ENCODE peak calls at places on chromosomes 12 and 14, in seven cellular contexts. One of them, this sample, is unnamed.

GRCh38 chr14:104974146-104974541 is 4.0 kb downstream of the AHNAK2 start:
- DNase-seq in glutamatergic neuron: peak
- DNase-seq in GM19239: no peak
- DNase-seq in ovary: no peak
- DNase-seq in NT2/D1: no peak
- DNase-seq in SK-MEL-5: no peak
- DNase-seq in RPMI7951: no peak
- DNase-seq in this sample: no peak

GRCh38 chr14:30657606-30658163 is 35.6 kb downstream of the SCFD1 start:
- DNase-seq in NT2/D1: no peak
- DNase-seq in RPMI7951: no peak
- DNase-seq in GM19239: no peak
- DNase-seq in ovary: no peak
- DNase-seq in SK-MEL-5: peak
- DNase-seq in glutamatergic neuron: no peak
- DNase-seq in this sample: no peak

GRCh38 chr12:68432622-68433021 is 100.5 kb upstream of the MDM1 start:
- DNase-seq in SK-MEL-5: no peak
- DNase-seq in NT2/D1: no peak
- DNase-seq in GM19239: no peak
- DNase-seq in ovary: no peak
- DNase-seq in glutamatergic neuron: no peak
- DNase-seq in RPMI7951: no peak
- DNase-seq in this sample: no peak

GRCh38 chr14:90555126-90556049 is 158.6 kb downstream of the CALM1 start:
- DNase-seq in NT2/D1: no peak
- DNase-seq in GM19239: no peak
- DNase-seq in SK-MEL-5: no peak
- DNase-seq in RPMI7951: no peak
- DNase-seq in ovary: no peak
- DNase-seq in glutamatergic neuron: no peak
- DNase-seq in this sample: no peak

GRCh38 chr14:80787876-80788275 is 153.7 kb downstream of the CEP128 start:
- DNase-seq in GM19239: no peak
- DNase-seq in ovary: no peak
- DNase-seq in SK-MEL-5: no peak
- DNase-seq in glutamatergic neuron: no peak
- DNase-seq in RPMI7951: peak
- DNase-seq in NT2/D1: no peak
- DNase-seq in this sample: no peak

GRCh38 chr12:85920324-85920947 is 46.3 kb downstream of the NTS start:
- DNase-seq in glutamatergic neuron: no peak
- DNase-seq in GM19239: no peak
- DNase-seq in SK-MEL-5: peak
- DNase-seq in ovary: no peak
- DNase-seq in NT2/D1: peak
- DNase-seq in RPMI7951: peak
- DNase-seq in this sample: peak

GRCh38 chr12:116186482-116187157 is 90.9 kb downstream of the MED13L start:
- DNase-seq in RPMI7951: no peak
- DNase-seq in SK-MEL-5: no peak
- DNase-seq in NT2/D1: no peak
- DNase-seq in GM19239: no peak
- DNase-seq in ovary: no peak
- DNase-seq in glutamatergic neuron: no peak
- DNase-seq in this sample: peak

GRCh38 chr12:66160704-66161103 is 9.1 kb downstream of the TMBIM4 start:
- DNase-seq in glutamatergic neuron: no peak
- DNase-seq in RPMI7951: no peak
- DNase-seq in ovary: no peak
- DNase-seq in NT2/D1: no peak
- DNase-seq in SK-MEL-5: no peak
- DNase-seq in GM19239: no peak
- DNase-seq in this sample: no peak

GRCh38 chr12:109288571-109288970 is 20.5 kb downstream of the FOXN4 start:
- DNase-seq in SK-MEL-5: peak
- DNase-seq in GM19239: no peak
- DNase-seq in ovary: no peak
- DNase-seq in glutamatergic neuron: no peak
- DNase-seq in NT2/D1: no peak
- DNase-seq in RPMI7951: no peak
- DNase-seq in this sample: no peak

GRCh38 chr14:24095196-24096068 is 1.3 kb downstream of the PCK2 start:
- DNase-seq in glutamatergic neuron: peak
- DNase-seq in SK-MEL-5: peak
- DNase-seq in ovary: no peak
- DNase-seq in RPMI7951: peak
- DNase-seq in GM19239: peak
- DNase-seq in NT2/D1: no peak
- DNase-seq in this sample: peak

GRCh38 chr14:73235531-73236155 is 1.7 kb upstream of the PAPLN start:
- DNase-seq in RPMI7951: no peak
- DNase-seq in ovary: peak
- DNase-seq in SK-MEL-5: no peak
- DNase-seq in GM19239: no peak
- DNase-seq in glutamatergic neuron: no peak
- DNase-seq in NT2/D1: no peak
- DNase-seq in this sample: peak

GRCh38 chr12:115691123-115691522 is 586.4 kb downstream of the MED13L start:
- DNase-seq in glutamatergic neuron: no peak
- DNase-seq in RPMI7951: no peak
- DNase-seq in NT2/D1: no peak
- DNase-seq in SK-MEL-5: no peak
- DNase-seq in ovary: no peak
- DNase-seq in GM19239: no peak
- DNase-seq in this sample: no peak

GRCh38 chr12:53939141-53940108 is 794 bp downstream of the HOXC13 start:
- DNase-seq in RPMI7951: peak
- DNase-seq in NT2/D1: peak
- DNase-seq in GM19239: no peak
- DNase-seq in ovary: no peak
- DNase-seq in glutamatergic neuron: no peak
- DNase-seq in SK-MEL-5: no peak
- DNase-seq in this sample: no peak

GRCh38 chr12:85866929-85867776 is 6.9 kb upstream of the NTS start:
- DNase-seq in GM19239: peak
- DNase-seq in RPMI7951: peak
- DNase-seq in ovary: no peak
- DNase-seq in SK-MEL-5: peak
- DNase-seq in NT2/D1: peak
- DNase-seq in glutamatergic neuron: no peak
- DNase-seq in this sample: peak